ENCODE peak calls at places on chromosomes 13 and 19, in ten cellular contexts. I is upper lobe of left lung; M is neural crest cell; J is colonic mucosa; Q is H1; D is CD4-positive, alpha-beta T cell; X is AG09319; U is fibroblast of mammary gland; L is pancreas; Z is tibial nerve. A is an unnamed sample.

GRCh38 chr13:106182404-106182803 is 353.1 kb downstream of the EFNB2 start:
- DNase-seq in I (no peak), M (no peak), J (peak; percentile 34), Q (no peak), D (no peak), X (peak; percentile 18), U (peak; percentile 95), L (no peak), Z (no peak), A (no peak)

GRCh38 chr19:2834294-2834871 is 6.9 kb upstream of the ZNF555 start:
- DNase-seq in I (no peak), M (no peak), J (no peak), Q (no peak), D (no peak), X (no peak), U (no peak), L (no peak), Z (no peak), A (no peak)

GRCh38 chr19:10424011-10424637 is 3.8 kb downstream of the PDE4A start:
- DNase-seq in I (peak; percentile 85), M (peak; percentile 89), J (peak; percentile 88), Q (peak; percentile 97), D (peak; percentile 62), X (no peak), U (peak; percentile 71), L (peak; percentile 76), Z (peak; percentile 60), A (peak; percentile 91)

GRCh38 chr13:51097353-51098043 is 13.6 kb downstream of the C13orf42 start:
- DNase-seq in I (no peak), M (no peak), J (no peak), Q (peak; percentile 41), D (no peak), X (no peak), U (no peak), L (no peak), Z (no peak), A (no peak)

GRCh38 chr19:21748088-21748487 is 19.3 kb downstream of the ZNF100 start:
- DNase-seq in I (no peak), M (no peak), J (no peak), Q (no peak), D (no peak), X (no peak), U (no peak), L (no peak), Z (no peak), A (no peak)

GRCh38 chr13:32902898-32903297 is 113.3 kb upstream of the KL start:
- DNase-seq in I (no peak), M (no peak), J (peak; percentile 59), Q (no peak), D (no peak), X (no peak), U (peak; percentile 68), L (peak; percentile 12), Z (peak; percentile 69), A (no peak)

GRCh38 chr19:38727868-38728660 is 16.2 kb downstream of the CAPN12 start:
- DNase-seq in I (no peak), M (no peak), J (no peak), Q (no peak), D (no peak), X (no peak), U (no peak), L (no peak), Z (no peak), A (no peak)

GRCh38 chr19:39915101-39915847 is 19.2 kb downstream of the FCGBP start:
- DNase-seq in I (no peak), M (no peak), J (peak; percentile 20), Q (no peak), D (no peak), X (no peak), U (no peak), L (no peak), Z (no peak), A (no peak)

GRCh38 chr13:42968906-42969305 is 23.1 kb downstream of the EPSTI1 start:
- DNase-seq in I (peak; percentile 80), M (no peak), J (peak; percentile 87), Q (peak; percentile 67), D (no peak), X (no peak), U (no peak), L (no peak), Z (no peak), A (no peak)

GRCh38 chr13:30431269-30431950 is 9.1 kb downstream of the UBE2L5 start:
- DNase-seq in I (no peak), M (no peak), J (no peak), Q (no peak), D (no peak), X (no peak), U (peak; percentile 57), L (no peak), Z (no peak), A (no peak)

GRCh38 chr13:59906413-59907027 is 257.2 kb downstream of the DIAPH3 start:
- DNase-seq in I (no peak), M (no peak), J (no peak), Q (no peak), D (no peak), X (no peak), U (peak; percentile 60), L (no peak), Z (no peak), A (no peak)

GRCh38 chr13:59898066-59898465 is 265.7 kb downstream of the DIAPH3 start:
- DNase-seq in I (no peak), M (no peak), J (no peak), Q (no peak), D (no peak), X (no peak), U (no peak), L (no peak), Z (no peak), A (no peak)

GRCh38 chr13:59901191-59901590 is 262.5 kb downstream of the DIAPH3 start:
- DNase-seq in I (no peak), M (no peak), J (no peak), Q (no peak), D (no peak), X (no peak), U (no peak), L (no peak), Z (no peak), A (no peak)
- TF ChIP-seq CTCF in I (no peak), M (no peak), J (no peak), Q (no peak), D (no peak), X (no peak), U (no peak), L (no peak), Z (no peak), A (no peak)

DNA sequence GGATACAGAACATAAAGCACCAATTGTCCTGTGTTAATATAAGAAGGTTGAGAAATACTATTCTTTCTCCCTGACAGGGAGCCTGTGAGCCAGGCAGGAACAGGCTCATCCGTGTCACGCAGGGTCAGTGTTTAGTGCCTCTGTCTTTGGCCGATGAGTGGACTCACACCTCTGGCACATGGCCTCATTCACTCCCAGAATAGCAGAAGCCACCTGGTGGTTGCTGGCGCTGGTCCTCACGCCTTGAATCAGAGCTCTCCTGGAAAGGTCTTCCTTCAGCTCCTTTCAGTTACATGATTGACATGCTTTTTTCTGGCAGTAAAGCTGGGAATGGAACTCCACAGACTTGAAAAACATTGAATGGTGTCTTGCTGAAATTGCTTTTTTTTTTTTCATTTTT is 28.1 kb upstream of the SIAH3 start:
- DNase-seq in I (no peak), M (no peak), J (no peak), Q (peak; percentile 57), D (no peak), X (no peak), U (peak; percentile 18), L (no peak), Z (no peak), A (peak; percentile 26)
- TF ChIP-seq CTCF in I (no peak), M (peak; percentile 53), J (no peak), Q (peak; percentile 71), D (peak; percentile 21), X (no peak), U (peak; percentile 15), L (no peak), Z (no peak), A (peak; percentile 23)

GRCh38 chr13:110538632-110539031 is 22.9 kb downstream of the RAB20 start:
- DNase-seq in I (no peak), M (no peak), J (no peak), Q (no peak), D (no peak), X (no peak), U (peak; percentile 27), L (peak; percentile 80), Z (no peak), A (peak; percentile 21)
- TF ChIP-seq CTCF in I (no peak), M (no peak), J (no peak), Q (no peak), D (no peak), X (no peak), U (no peak), L (no peak), Z (no peak), A (no peak)

GRCh38 chr13:22252281-22252830 is 581.5 kb downstream of the FGF9 start:
- DNase-seq in I (no peak), M (no peak), J (no peak), Q (no peak), D (no peak), X (no peak), U (no peak), L (no peak), Z (no peak), A (no peak)

GRCh38 chr13:22253107-22253506 is 582.2 kb downstream of the FGF9 start:
- DNase-seq in I (no peak), M (no peak), J (no peak), Q (no peak), D (no peak), X (no peak), U (no peak), L (no peak), Z (no peak), A (no peak)

DNA sequence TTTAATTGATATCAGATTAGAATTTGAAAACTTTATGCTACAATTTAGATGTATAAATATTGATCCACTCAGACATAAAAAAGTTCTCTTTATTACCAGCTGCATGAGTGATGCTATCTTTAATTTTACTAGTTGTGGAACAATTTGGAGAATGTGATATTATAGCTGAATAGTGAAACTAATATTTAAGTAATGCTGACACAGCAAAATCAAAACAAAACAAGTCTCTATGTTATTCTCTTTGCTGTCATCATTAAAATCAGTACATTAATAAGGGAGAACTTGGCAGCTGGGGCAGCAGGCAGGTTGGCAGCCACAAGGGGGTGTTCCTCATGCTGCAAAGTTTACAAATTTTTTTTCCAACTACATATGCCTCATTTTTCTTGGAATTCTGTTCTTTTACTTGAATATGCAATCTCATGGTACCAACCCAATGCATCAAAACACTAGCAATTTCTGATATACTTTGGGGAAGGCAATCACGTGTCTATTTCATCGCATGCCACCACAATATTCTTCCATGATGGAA is 585.3 kb downstream of the FGF9 start:
- DNase-seq in I (no peak), M (no peak), J (no peak), Q (no peak), D (no peak), X (no peak), U (no peak), L (no peak), Z (no peak), A (no peak)
- TF ChIP-seq CTCF in I (no peak), M (peak; percentile 54), J (no peak), Q (peak; percentile 55), D (no peak), X (no peak), U (no peak), L (peak; percentile 7), Z (no peak), A (peak; percentile 53)